ENCODE peak calls at places on chromosomes 13 and 19, in six cellular contexts. B is IMR-90, N is K562, S is HepG2, H is A549, M is GM12878. L is an unnamed sample.

GRCh38 chr13:25881946-25882574 is 169.8 kb downstream of the SHISA2 start:
- DNase-seq in S (no peak), H (no peak), B (no peak), N (no peak), M (no peak), L (peak; percentile 10)

GRCh38 chr13:37495046-37495445 is 103.5 kb downstream of the POSTN start:
- DNase-seq in M (no peak), H (no peak), N (no peak), B (peak; percentile 10), S (no peak), L (no peak)

GRCh38 chr13:48412881-48413351 is at the start of gene LPAR6:
- DNase-seq in B (peak; percentile 73), H (peak; percentile 68), M (no peak), S (peak; percentile 95), N (no peak), L (no peak)

GRCh38 chr19:33125929-33126388 is 6.0 kb upstream of the WDR88 start:
- DNase-seq in S (peak; percentile 36), N (peak; percentile 71), H (peak; percentile 85), B (peak; percentile 69), M (peak; percentile 16), L (peak; percentile 75)

GRCh38 chr19:45528149-45528743 is 21.0 kb downstream of the VASP start:
- DNase-seq in B (peak; percentile 56), H (peak; percentile 66), M (no peak), N (peak; percentile 74), S (no peak), L (no peak)

GRCh38 chr19:18789883-18790565 is 1.1 kb downstream of the COMP start:
- DNase-seq in H (no peak), M (no peak), S (no peak), N (peak; percentile 92), B (no peak), L (peak; percentile 72)

GRCh38 chr13:38223093-38223492 is 126.6 kb upstream of the UFM1 start:
- DNase-seq in H (no peak), S (peak; percentile 1), M (no peak), B (peak; percentile 1), N (no peak), L (peak; percentile 24)

GRCh38 chr13:30738526-30738925 is 3.2 kb downstream of the ALOX5AP start:
- DNase-seq in N (no peak), B (no peak), S (no peak), H (no peak), M (no peak), L (no peak)

GRCh38 chr13:45879666-45880065 is 28.1 kb upstream of the SIAH3 start:
- DNase-seq in N (peak; percentile 7), H (peak; percentile 25), B (no peak), S (peak; percentile 39), M (no peak), L (peak; percentile 46)

GRCh38 chr19:56348289-56348877 is 33.7 kb upstream of the ZSCAN5A start:
- DNase-seq in H (peak; percentile 30), M (no peak), B (no peak), S (no peak), N (no peak), L (no peak)

GRCh38 chr19:46975918-46976782 is 43.5 kb upstream of the NPAS1 start:
- DNase-seq in N (no peak), M (no peak), S (peak; percentile 70), B (peak; percentile 93), H (peak; percentile 58), L (peak; percentile 38)

GRCh38 chr19:8209965-8210659 is 942 bp downstream of the CERS4 start:
- DNase-seq in H (no peak), M (no peak), S (no peak), N (no peak), B (no peak), L (no peak)

GRCh38 chr13:44128522-44128921 is 245.1 kb upstream of the SERP2 start:
- DNase-seq in H (no peak), N (no peak), M (no peak), B (peak; percentile 65), S (no peak), L (no peak)

GRCh38 chr19:39915101-39915847 is 19.2 kb downstream of the FCGBP start:
- DNase-seq in S (no peak), H (no peak), N (no peak), M (no peak), B (no peak), L (no peak)

GRCh38 chr13:41658057-41658642 is 200.8 kb downstream of the RGCC start:
- DNase-seq in H (no peak), S (no peak), B (peak; percentile 93), M (no peak), N (no peak), L (no peak)

GRCh38 chr13:20412761-20413355 is 112.8 kb downstream of the CRYL1 start:
- DNase-seq in M (no peak), N (no peak), H (no peak), S (no peak), B (peak; percentile 71), L (no peak)

GRCh38 chr13:97058417-97058816 is 64.1 kb upstream of the OXGR1 start:
- DNase-seq in H (no peak), M (no peak), N (no peak), S (no peak), B (no peak), L (no peak)

GRCh38 chr19:55340784-55341147 is 1.1 kb downstream of the KMT5C start:
- DNase-seq in H (no peak), N (no peak), B (no peak), M (no peak), S (no peak), L (no peak)

GRCh38 chr19:31180907-31181306 is 168.3 kb downstream of the TSHZ3 start:
- DNase-seq in M (no peak), H (no peak), N (no peak), S (no peak), B (no peak), L (no peak)

GRCh38 chr13:50843256-50844043 is at the start of gene DLEU7:
- DNase-seq in M (no peak), H (no peak), B (no peak), N (no peak), S (no peak), L (no peak)

GRCh38 chr19:49809155-49809986 is 3.7 kb downstream of the FUZ start:
- DNase-seq in H (peak; percentile 42), N (no peak), M (no peak), B (no peak), S (peak; percentile 35), L (no peak)
- TF ChIP-seq BHLHE40 in H (no peak), N (no peak), M (peak; percentile 49), B (no peak), S (no peak), L (no peak)

GRCh38 chr19:54189020-54189667 is at the start of gene MBOAT7:
- DNase-seq in H (no peak), B (no peak), S (no peak), M (no peak), N (peak; percentile 76), L (no peak)
- TF ChIP-seq BHLHE40 in H (no peak), B (no peak), S (no peak), M (peak; percentile 74), N (no peak), L (no peak)

GRCh38 chr19:43634068-43634467 is 5.6 kb downstream of the CADM4 start:
- DNase-seq in S (no peak), H (no peak), N (no peak), M (no peak), B (no peak), L (no peak)

GRCh38 chr19:43634516-43634876 is 5.2 kb downstream of the CADM4 start:
- DNase-seq in S (no peak), H (no peak), M (no peak), B (no peak), N (no peak), L (no peak)

GRCh38 chr19:43636121-43636683 is 3.4 kb downstream of the CADM4 start:
- DNase-seq in M (no peak), N (peak; percentile 27), S (peak; percentile 24), H (no peak), B (no peak), L (no peak)

GRCh38 chr19:43633520-43633919 is 6.1 kb downstream of the CADM4 start:
- DNase-seq in M (no peak), N (no peak), B (no peak), S (no peak), H (no peak), L (no peak)

DNA sequence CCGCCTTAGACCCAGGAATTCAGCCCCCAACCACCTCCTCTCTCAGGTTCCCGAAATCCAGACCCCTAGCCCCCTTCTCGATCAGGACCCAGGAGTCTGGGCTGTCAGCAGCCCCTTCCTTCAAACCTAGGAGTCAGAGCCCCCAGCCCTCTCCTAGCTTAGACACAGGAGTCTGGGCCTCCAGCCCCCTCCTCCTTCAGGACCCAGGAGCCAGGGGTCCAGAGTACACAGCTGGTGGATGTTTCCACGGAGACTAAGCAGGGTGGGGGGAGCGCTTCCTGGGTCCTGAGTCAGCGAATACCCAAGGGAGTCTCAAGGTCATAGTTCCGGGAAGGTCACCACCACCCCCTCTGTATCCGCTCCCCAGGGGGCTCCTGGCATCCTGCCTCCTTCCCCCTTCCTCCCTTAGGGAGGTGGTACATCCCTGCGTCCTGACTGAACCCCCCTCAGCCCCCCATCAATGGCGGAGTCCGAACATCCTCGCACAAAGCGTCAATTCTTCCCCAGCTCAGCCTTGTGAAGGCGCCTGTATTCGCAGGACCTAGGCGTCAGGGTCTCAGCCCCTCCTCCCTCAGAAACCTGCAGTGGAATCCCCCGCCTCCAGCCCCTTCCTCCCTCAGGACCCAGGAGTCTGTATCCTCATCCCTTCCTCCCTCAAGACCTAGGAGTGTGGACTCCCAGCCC is 4.6 kb downstream of the CADM4 start:
- DNase-seq in S (peak; percentile 69), M (no peak), H (no peak), N (peak; percentile 26), B (no peak), L (no peak)
- TF ChIP-seq BHLHE40 in S (peak; percentile 90), M (peak; percentile 27), H (no peak), N (no peak), B (no peak), L (no peak)

GRCh38 chr13:28357247-28357825 is 137.6 kb downstream of the FLT1 start:
- DNase-seq in N (no peak), H (peak; percentile 5), M (no peak), B (no peak), S (no peak), L (no peak)

GRCh38 chr13:28355046-28355821 is 139.7 kb downstream of the FLT1 start:
- DNase-seq in M (no peak), N (no peak), S (no peak), B (no peak), H (no peak), L (no peak)

GRCh38 chr13:28355822-28356371 is 139.0 kb downstream of the FLT1 start:
- DNase-seq in B (peak; percentile 86), S (no peak), N (no peak), H (no peak), M (no peak), L (no peak)

GRCh38 chr13:28357846-28358496 is 137.0 kb downstream of the FLT1 start:
- DNase-seq in H (no peak), B (no peak), M (no peak), N (no peak), S (no peak), L (no peak)

GRCh38 chr13:28356506-28357064 is 138.3 kb downstream of the FLT1 start:
- DNase-seq in S (no peak), M (no peak), N (no peak), H (no peak), B (no peak), L (no peak)
- TF ChIP-seq BHLHE40 in S (no peak), M (no peak), N (no peak), H (no peak), B (no peak), L (no peak)

GRCh38 chr13:102401305-102401704 is 543 bp downstream of the FGF14 start:
- DNase-seq in H (no peak), N (no peak), S (no peak), M (no peak), B (no peak), L (no peak)
- TF ChIP-seq BHLHE40 in H (no peak), N (no peak), S (no peak), M (no peak), B (no peak), L (no peak)